ENCODE peak calls at places on chromosomes 4 and X, in six cellular contexts. One of them, this sample, is unnamed. For H3K27me3, the result is how much of the 10 kb centered on the place peaks cover.

GRCh38 chrX:153818571-153819397 is 11.6 kb downstream of the PDZD4 start:
- DNase-seq in right lobe of liver: no peak
- DNase-seq in GM23338: peak
- DNase-seq in CD4-positive, alpha-beta memory T cell: peak
- DNase-seq in right cardiac atrium: peak
- DNase-seq in endothelial cell of umbilical vein: peak
- DNase-seq in this sample: no peak

GRCh38 chr4:157221426-157221894 is 932 bp downstream of the GRIA2 start:
- DNase-seq in right cardiac atrium: no peak
- DNase-seq in right lobe of liver: no peak
- DNase-seq in CD4-positive, alpha-beta memory T cell: no peak
- DNase-seq in endothelial cell of umbilical vein: no peak
- DNase-seq in GM23338: peak
- DNase-seq in this sample: no peak

GRCh38 chr4:144575181-144575580 is 70.8 kb upstream of the HHIP start:
- DNase-seq in endothelial cell of umbilical vein: peak
- DNase-seq in right cardiac atrium: no peak
- DNase-seq in CD4-positive, alpha-beta memory T cell: no peak
- DNase-seq in right lobe of liver: no peak
- DNase-seq in GM23338: peak
- DNase-seq in this sample: no peak

GRCh38 chrX:65677954-65678469 is 10.6 kb downstream of the MSN start:
- DNase-seq in GM23338: no peak
- DNase-seq in right cardiac atrium: no peak
- DNase-seq in CD4-positive, alpha-beta memory T cell: no peak
- DNase-seq in endothelial cell of umbilical vein: peak
- DNase-seq in right lobe of liver: no peak
- DNase-seq in this sample: no peak

GRCh38 chr4:20754091-20754490 is 53.8 kb downstream of the PACRGL start:
- DNase-seq in right lobe of liver: no peak
- DNase-seq in CD4-positive, alpha-beta memory T cell: no peak
- DNase-seq in right cardiac atrium: no peak
- DNase-seq in GM23338: no peak
- DNase-seq in endothelial cell of umbilical vein: no peak
- DNase-seq in this sample: no peak

GRCh38 chr4:123304151-123305021 is 92.2 kb upstream of the SPRY1 start:
- DNase-seq in endothelial cell of umbilical vein: no peak
- DNase-seq in right lobe of liver: no peak
- DNase-seq in CD4-positive, alpha-beta memory T cell: no peak
- DNase-seq in GM23338: peak
- DNase-seq in right cardiac atrium: peak
- DNase-seq in this sample: peak

GRCh38 chr4:76943790-76944189 is 5.8 kb upstream of the SEPTIN11 start:
- DNase-seq in right cardiac atrium: peak
- DNase-seq in endothelial cell of umbilical vein: peak
- DNase-seq in GM23338: no peak
- DNase-seq in right lobe of liver: no peak
- DNase-seq in CD4-positive, alpha-beta memory T cell: no peak
- DNase-seq in this sample: no peak

GRCh38 chr4:48114396-48114795 is 19.7 kb downstream of the TXK start:
- DNase-seq in CD4-positive, alpha-beta memory T cell: no peak
- DNase-seq in right lobe of liver: no peak
- DNase-seq in right cardiac atrium: no peak
- DNase-seq in GM23338: no peak
- DNase-seq in endothelial cell of umbilical vein: no peak
- DNase-seq in this sample: no peak

GRCh38 chr4:114464873-114465272 is 133.7 kb upstream of the UGT8 start:
- DNase-seq in CD4-positive, alpha-beta memory T cell: no peak
- DNase-seq in right lobe of liver: no peak
- DNase-seq in endothelial cell of umbilical vein: no peak
- DNase-seq in GM23338: no peak
- DNase-seq in right cardiac atrium: no peak
- DNase-seq in this sample: no peak
- H3K27me3 ChIP-seq in CD4-positive, alpha-beta memory T cell: under half
- H3K27me3 ChIP-seq in right lobe of liver: under half
- H3K27me3 ChIP-seq in endothelial cell of umbilical vein: under half
- H3K27me3 ChIP-seq in GM23338: under half
- H3K27me3 ChIP-seq in right cardiac atrium: under half
- H3K27me3 ChIP-seq in this sample: under half

DNA sequence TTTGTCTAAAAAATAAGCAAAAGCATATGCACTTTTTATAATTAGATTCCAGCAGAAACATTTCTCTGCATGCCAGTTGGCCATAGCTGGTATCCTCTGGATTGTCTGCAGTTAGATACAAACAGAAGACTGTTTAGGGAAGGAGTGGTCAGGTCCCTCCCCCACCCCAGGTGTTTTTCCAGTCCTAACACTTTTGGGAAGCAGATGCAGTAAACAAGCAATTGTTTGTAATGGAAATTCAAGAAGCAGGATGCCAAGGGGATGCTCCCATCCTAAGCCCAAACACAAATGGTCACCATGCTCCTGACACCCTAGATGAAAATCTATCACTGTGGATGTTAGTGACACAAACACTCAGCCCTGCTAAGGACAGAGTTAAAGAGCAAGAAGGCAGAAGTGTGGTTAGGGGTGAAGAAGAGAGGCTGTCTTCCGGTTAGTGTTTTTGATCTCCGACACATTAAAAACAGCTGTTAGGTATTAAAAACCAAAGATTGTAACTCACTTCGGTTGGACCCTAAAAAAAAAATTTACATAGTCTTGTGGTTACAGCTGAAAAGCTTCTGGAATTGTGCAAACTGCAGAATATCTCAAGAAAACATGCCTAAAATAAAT is 7.9 kb downstream of the LEF1 start:
- DNase-seq in GM23338: peak
- DNase-seq in endothelial cell of umbilical vein: no peak
- DNase-seq in right lobe of liver: no peak
- DNase-seq in CD4-positive, alpha-beta memory T cell: peak
- DNase-seq in right cardiac atrium: no peak
- DNase-seq in this sample: no peak
- H3K27me3 ChIP-seq in GM23338: half or more
- H3K27me3 ChIP-seq in endothelial cell of umbilical vein: under half
- H3K27me3 ChIP-seq in right lobe of liver: under half
- H3K27me3 ChIP-seq in CD4-positive, alpha-beta memory T cell: under half
- H3K27me3 ChIP-seq in right cardiac atrium: under half
- H3K27me3 ChIP-seq in this sample: under half

GRCh38 chr4:46992338-46992737 is 1.0 kb downstream of the GABRA4 start:
- DNase-seq in GM23338: peak
- DNase-seq in right cardiac atrium: no peak
- DNase-seq in endothelial cell of umbilical vein: no peak
- DNase-seq in right lobe of liver: no peak
- DNase-seq in CD4-positive, alpha-beta memory T cell: no peak
- DNase-seq in this sample: no peak
- H3K27me3 ChIP-seq in GM23338: half or more
- H3K27me3 ChIP-seq in right cardiac atrium: under half
- H3K27me3 ChIP-seq in endothelial cell of umbilical vein: under half
- H3K27me3 ChIP-seq in right lobe of liver: under half
- H3K27me3 ChIP-seq in CD4-positive, alpha-beta memory T cell: under half
- H3K27me3 ChIP-seq in this sample: under half

GRCh38 chrX:114962209-114962608 is 55.2 kb downstream of the IL13RA2 start:
- DNase-seq in endothelial cell of umbilical vein: no peak
- DNase-seq in right lobe of liver: no peak
- DNase-seq in right cardiac atrium: no peak
- DNase-seq in CD4-positive, alpha-beta memory T cell: no peak
- DNase-seq in GM23338: no peak
- DNase-seq in this sample: no peak
- H3K27me3 ChIP-seq in endothelial cell of umbilical vein: under half
- H3K27me3 ChIP-seq in right lobe of liver: under half
- H3K27me3 ChIP-seq in right cardiac atrium: under half
- H3K27me3 ChIP-seq in CD4-positive, alpha-beta memory T cell: under half
- H3K27me3 ChIP-seq in GM23338: under half
- H3K27me3 ChIP-seq in this sample: under half

DNA sequence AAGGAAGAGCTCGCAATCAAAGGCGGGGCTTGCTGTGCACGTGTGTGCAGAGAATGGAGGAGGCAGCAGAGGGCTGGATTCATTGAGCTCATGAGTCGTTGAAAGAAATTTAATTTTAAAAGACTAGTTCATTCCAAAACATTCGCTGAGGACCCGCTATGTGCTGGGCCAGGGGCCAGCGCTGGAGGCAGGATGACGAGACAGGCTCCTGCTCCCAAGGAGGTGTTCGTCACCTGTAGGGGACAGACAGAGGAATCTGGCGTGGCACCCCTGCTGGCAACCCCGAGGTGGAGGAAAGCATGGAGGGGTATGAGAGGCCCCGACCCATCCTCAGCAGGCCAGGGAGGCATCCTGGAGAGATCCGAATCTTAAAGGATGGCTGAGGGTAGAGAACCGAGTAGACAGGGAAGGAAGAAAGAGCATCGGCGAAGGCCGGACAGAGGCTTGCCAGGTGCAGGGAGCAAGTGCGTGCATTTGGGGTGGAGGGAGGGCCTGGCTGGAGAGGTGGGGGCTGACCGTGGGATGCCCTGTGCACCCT is 96.4 kb downstream of the CPZ start:
- DNase-seq in right cardiac atrium: no peak
- DNase-seq in endothelial cell of umbilical vein: no peak
- DNase-seq in right lobe of liver: no peak
- DNase-seq in GM23338: no peak
- DNase-seq in CD4-positive, alpha-beta memory T cell: no peak
- DNase-seq in this sample: no peak
- H3K27me3 ChIP-seq in right cardiac atrium: under half
- H3K27me3 ChIP-seq in endothelial cell of umbilical vein: under half
- H3K27me3 ChIP-seq in right lobe of liver: under half
- H3K27me3 ChIP-seq in GM23338: under half
- H3K27me3 ChIP-seq in CD4-positive, alpha-beta memory T cell: under half
- H3K27me3 ChIP-seq in this sample: under half

GRCh38 chr4:155676430-155676825 is 9.8 kb downstream of the GUCY1A1 start:
- DNase-seq in endothelial cell of umbilical vein: no peak
- DNase-seq in right cardiac atrium: no peak
- DNase-seq in right lobe of liver: no peak
- DNase-seq in CD4-positive, alpha-beta memory T cell: no peak
- DNase-seq in GM23338: no peak
- DNase-seq in this sample: no peak

GRCh38 chr4:155674669-155675071 is 8.0 kb downstream of the GUCY1A1 start:
- DNase-seq in right cardiac atrium: no peak
- DNase-seq in GM23338: no peak
- DNase-seq in right lobe of liver: no peak
- DNase-seq in CD4-positive, alpha-beta memory T cell: no peak
- DNase-seq in endothelial cell of umbilical vein: no peak
- DNase-seq in this sample: no peak

GRCh38 chr4:155675709-155676429 is 9.2 kb downstream of the GUCY1A1 start:
- DNase-seq in endothelial cell of umbilical vein: no peak
- DNase-seq in right cardiac atrium: no peak
- DNase-seq in right lobe of liver: no peak
- DNase-seq in GM23338: no peak
- DNase-seq in CD4-positive, alpha-beta memory T cell: no peak
- DNase-seq in this sample: no peak

GRCh38 chr4:155672342-155672741 is 5.7 kb downstream of the GUCY1A1 start:
- DNase-seq in CD4-positive, alpha-beta memory T cell: no peak
- DNase-seq in endothelial cell of umbilical vein: no peak
- DNase-seq in GM23338: no peak
- DNase-seq in right lobe of liver: no peak
- DNase-seq in right cardiac atrium: no peak
- DNase-seq in this sample: no peak

GRCh38 chr4:155673453-155673979 is 6.9 kb downstream of the GUCY1A1 start:
- DNase-seq in GM23338: no peak
- DNase-seq in CD4-positive, alpha-beta memory T cell: no peak
- DNase-seq in right lobe of liver: no peak
- DNase-seq in endothelial cell of umbilical vein: no peak
- DNase-seq in right cardiac atrium: no peak
- DNase-seq in this sample: no peak
- H3K27me3 ChIP-seq in GM23338: under half
- H3K27me3 ChIP-seq in CD4-positive, alpha-beta memory T cell: under half
- H3K27me3 ChIP-seq in right lobe of liver: under half
- H3K27me3 ChIP-seq in endothelial cell of umbilical vein: under half
- H3K27me3 ChIP-seq in right cardiac atrium: under half
- H3K27me3 ChIP-seq in this sample: under half

DNA sequence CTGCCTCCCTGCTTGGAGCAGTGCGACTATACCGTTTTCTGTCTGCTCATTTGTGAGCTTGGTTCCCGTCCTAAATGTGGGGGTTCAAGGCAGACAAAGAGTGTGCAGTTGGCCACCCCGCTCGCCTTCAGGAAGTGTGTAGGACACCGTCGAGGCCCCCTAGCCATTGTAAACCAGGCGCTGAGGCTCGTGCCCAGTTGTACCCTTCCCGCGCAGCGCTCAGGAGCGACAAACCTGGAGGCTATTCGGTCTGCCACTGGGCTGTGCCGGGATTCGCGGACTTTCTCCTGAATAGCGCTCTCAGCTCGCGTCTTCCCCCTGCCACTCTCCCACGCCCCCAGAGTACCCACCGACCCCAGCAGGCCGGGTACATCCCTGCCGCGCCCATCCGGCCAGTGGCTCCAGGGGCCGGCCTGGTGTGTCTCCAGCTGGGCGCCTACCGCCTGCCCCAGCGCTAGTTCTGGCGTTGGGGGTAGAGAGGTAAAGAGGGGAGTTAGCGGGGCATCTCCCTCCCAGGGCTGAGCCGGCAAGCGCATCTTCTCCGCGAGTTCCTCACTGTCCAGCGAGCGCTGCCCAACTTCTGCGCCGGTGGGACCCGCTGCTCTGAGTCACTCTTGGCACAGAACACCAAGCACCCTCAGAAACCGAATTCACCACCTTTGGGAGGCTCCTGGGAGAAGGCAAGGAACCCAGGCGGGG is 880 bp upstream of the LONRF3 start:
- DNase-seq in CD4-positive, alpha-beta memory T cell: no peak
- DNase-seq in right cardiac atrium: peak
- DNase-seq in GM23338: no peak
- DNase-seq in right lobe of liver: peak
- DNase-seq in endothelial cell of umbilical vein: no peak
- DNase-seq in this sample: no peak
- H3K27me3 ChIP-seq in CD4-positive, alpha-beta memory T cell: under half
- H3K27me3 ChIP-seq in right cardiac atrium: under half
- H3K27me3 ChIP-seq in GM23338: half or more
- H3K27me3 ChIP-seq in right lobe of liver: under half
- H3K27me3 ChIP-seq in endothelial cell of umbilical vein: under half
- H3K27me3 ChIP-seq in this sample: half or more

DNA sequence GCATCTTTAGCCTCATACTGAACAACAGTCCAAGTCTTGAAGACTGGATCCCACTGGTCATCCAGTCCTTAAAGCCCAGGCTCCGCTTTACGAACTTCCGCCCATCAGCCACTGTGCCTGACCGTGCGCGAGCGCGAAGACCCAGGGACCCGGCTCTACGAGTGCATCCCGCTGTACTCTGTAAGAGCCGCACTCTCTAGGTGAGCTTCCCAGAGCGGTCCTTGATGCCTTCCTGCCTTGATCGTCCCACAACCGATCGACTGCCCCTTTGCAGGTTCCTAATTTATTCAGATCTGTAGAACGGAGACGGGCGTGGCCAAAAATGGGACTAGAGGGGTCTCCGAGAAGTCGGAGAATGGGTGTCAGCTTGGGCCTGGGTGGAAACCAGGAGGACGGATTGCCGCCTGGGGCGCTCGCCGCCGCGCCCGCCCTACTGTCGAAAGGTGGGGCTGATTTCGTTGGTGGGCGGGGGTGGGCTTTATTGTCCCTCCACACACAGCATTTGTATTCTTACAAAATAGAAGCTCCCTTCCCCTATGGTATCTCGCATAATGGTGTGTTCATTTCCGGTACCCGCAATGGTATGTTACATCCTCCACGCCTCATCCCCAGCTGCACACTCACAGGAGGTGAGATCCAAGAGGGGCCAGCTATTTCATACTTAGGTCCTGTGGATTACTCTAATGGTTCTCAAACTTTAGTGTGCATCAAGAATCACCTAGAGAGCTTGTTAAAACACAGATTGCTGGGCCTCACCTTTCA is 42.3 kb upstream of the FAM156A start:
- DNase-seq in endothelial cell of umbilical vein: no peak
- DNase-seq in CD4-positive, alpha-beta memory T cell: no peak
- DNase-seq in right cardiac atrium: no peak
- DNase-seq in GM23338: peak
- DNase-seq in right lobe of liver: no peak
- DNase-seq in this sample: no peak
- H3K27me3 ChIP-seq in endothelial cell of umbilical vein: under half
- H3K27me3 ChIP-seq in CD4-positive, alpha-beta memory T cell: under half
- H3K27me3 ChIP-seq in right cardiac atrium: under half
- H3K27me3 ChIP-seq in GM23338: under half
- H3K27me3 ChIP-seq in right lobe of liver: under half
- H3K27me3 ChIP-seq in this sample: under half

This sample was measured in iPS DF 6.9.